ENCODE peak calls at places on chromosomes 12 and 14, in five cellular contexts. N is amniotic stem cell; W is stimulated activated CD4-positive, alpha-beta T cell treated with anti-CD3 and anti-CD28 coated beads, TNF-alpha, amount 100 ng/mL, for 48 hours; K is NCI-H345; Q is heart right ventricle. P is an unnamed sample.

GRCh38 chr12:40099423-40099853 is 6.4 kb downstream of the SLC2A13 start:
- DNase-seq in K (no peak), N (no peak), Q (no peak), W (no peak), P (no peak)

GRCh38 chr14:57982802-57983201 is 116.9 kb upstream of the SLC35F4 start:
- DNase-seq in Q (peak), K (peak), W (no peak), N (no peak), P (no peak)

GRCh38 chr14:78637903-78638302 is 467.7 kb downstream of the NRXN3 start:
- DNase-seq in W (no peak), N (no peak), Q (no peak), K (peak), P (no peak)

GRCh38 chr14:93317836-93318807 is 14.7 kb downstream of the BTBD7 start:
- DNase-seq in W (no peak), K (no peak), N (no peak), Q (no peak), P (no peak)

GRCh38 chr14:23537351-23538048 is 14.1 kb downstream of the ZFHX2 start:
- DNase-seq in Q (no peak), K (no peak), N (no peak), W (no peak), P (no peak)

GRCh38 chr14:95290769-95291440 is 28.8 kb downstream of the CLMN start:
- DNase-seq in Q (peak), K (peak), W (no peak), N (no peak), P (no peak)

GRCh38 chr12:89138048-89138852 is 214.1 kb downstream of the DUSP6 start:
- DNase-seq in N (no peak), W (no peak), Q (no peak), K (no peak), P (no peak)

GRCh38 chr12:113422929-113423669 is 919 bp downstream of the SDSL start:
- DNase-seq in W (no peak), K (no peak), N (no peak), Q (no peak), P (no peak)

GRCh38 chr14:61569783-61570182 is 125.5 kb upstream of the HIF1A start:
- DNase-seq in K (no peak), W (no peak), Q (peak), N (no peak), P (peak)

GRCh38 chr12:19530631-19531020 is 91.3 kb downstream of the AEBP2 start:
- DNase-seq in Q (no peak), W (no peak), K (no peak), N (no peak), P (no peak)

GRCh38 chr14:35822501-35822900 is 3.6 kb upstream of the BRMS1L start:
- DNase-seq in N (no peak), K (no peak), W (no peak), Q (no peak), P (no peak)

GRCh38 chr14:55125403-55125802 is 3.6 kb upstream of the LGALS3 start:
- DNase-seq in K (no peak), W (no peak), N (no peak), Q (no peak), P (no peak)

GRCh38 chr12:45615268-45615667 is 114.2 kb upstream of the ARID2 start:
- DNase-seq in W (no peak), K (peak), N (no peak), Q (no peak), P (no peak)

GRCh38 chr14:59755388-59755787 is 115.2 kb downstream of the RTN1 start:
- DNase-seq in K (no peak), Q (no peak), W (no peak), N (no peak), P (no peak)

GRCh38 chr14:68956728-68957127 is 22.4 kb downstream of the ACTN1 start:
- DNase-seq in Q (no peak), K (no peak), N (no peak), W (no peak), P (no peak)

GRCh38 chr12:80977356-80977755 is 39.6 kb upstream of the LIN7A start:
- DNase-seq in Q (no peak), K (no peak), W (no peak), N (no peak), P (no peak)

GRCh38 chr14:103123128-103123633 is at the start of gene TNFAIP2:
- DNase-seq in N (no peak), W (no peak), K (peak), Q (peak), P (no peak)

GRCh38 chr12:18250313-18250916 is 10.9 kb upstream of the PIK3C2G start:
- DNase-seq in N (peak), W (no peak), K (peak), Q (no peak), P (peak)